ENCODE peak calls at places on chromosomes 3 and 15, in five cellular contexts. J, I, K, M and P are unnamed samples. For H3K4me1, the result is how much of the 10 kb centered on the place peaks cover.

GRCh38 chr15:90552162-90552928 is 22.6 kb downstream of the CRTC3 start:
- DNase-seq in J (no peak), I (no peak), K (no peak), M (no peak), P (no peak)

GRCh38 chr3:38730281-38730680 is 80.8 kb upstream of the SCN5A start:
- DNase-seq in J (no peak), I (no peak), K (no peak), M (no peak), P (no peak)

GRCh38 chr3:173688216-173688842 is 290.8 kb downstream of the NLGN1 start:
- DNase-seq in J (no peak), I (no peak), K (no peak), M (no peak), P (no peak)

GRCh38 chr3:161069441-161070251 is 35.5 kb downstream of the B3GALNT1 start:
- DNase-seq in J (no peak), I (no peak), K (no peak), M (no peak), P (no peak)

GRCh38 chr3:99808163-99808794 is 9.4 kb upstream of the CMSS1 start:
- DNase-seq in J (peak), I (no peak), K (no peak), M (peak), P (no peak)

GRCh38 chr3:126987129-126987528 is 4.2 kb downstream of the PLXNA1 start:
- DNase-seq in J (no peak), I (no peak), K (no peak), M (no peak), P (no peak)

GRCh38 chr3:20054549-20054987 is 14.3 kb downstream of the KAT2B start:
- DNase-seq in J (peak), I (no peak), K (no peak), M (peak), P (peak)

GRCh38 chr3:183688869-183689268 is 8.7 kb upstream of the YEATS2 start:
- DNase-seq in J (no peak), I (no peak), K (no peak), M (no peak), P (no peak)

GRCh38 chr3:193129607-193130006 is 111.4 kb upstream of the PLAAT1 start:
- DNase-seq in J (no peak), I (no peak), K (no peak), M (no peak), P (no peak)

GRCh38 chr15:52483712-52484111 is 45.0 kb downstream of the MYO5A start:
- DNase-seq in J (no peak), I (no peak), K (no peak), M (no peak), P (no peak)

GRCh38 chr15:100266166-100266565 is 75.6 kb downstream of the ADAMTS17 start:
- DNase-seq in J (peak), I (no peak), K (no peak), M (peak), P (no peak)

GRCh38 chr3:159458982-159459381 is 529.7 kb upstream of the IL12A start:
- DNase-seq in J (no peak), I (no peak), K (no peak), M (no peak), P (no peak)

GRCh38 chr15:84822774-84823579 is 5.8 kb downstream of the ALPK3 start:
- DNase-seq in J (no peak), I (peak), K (no peak), M (no peak), P (peak)

GRCh38 chr3:22959593-22959992 is 243.5 kb upstream of the UBE2E2 start:
- DNase-seq in J (no peak), I (no peak), K (no peak), M (no peak), P (no peak)

GRCh38 chr3:111761309-111761795 is 97.7 kb upstream of the PHLDB2 start:
- DNase-seq in J (no peak), I (no peak), K (no peak), M (no peak), P (no peak)

GRCh38 chr15:42686281-42686680 is 50.6 kb downstream of the CDAN1 start:
- DNase-seq in J (no peak), I (no peak), K (no peak), M (no peak), P (no peak)

GRCh38 chr15:90571063-90571541 is 41.4 kb downstream of the CRTC3 start:
- DNase-seq in J (no peak), I (no peak), K (peak), M (peak), P (peak)

GRCh38 chr15:45790325-45790943 is 155.6 kb downstream of the SQOR start:
- DNase-seq in J (peak), I (no peak), K (peak), M (peak), P (no peak)

GRCh38 chr15:25802285-25802830 is 60.8 kb downstream of the ATP10A start:
- DNase-seq in J (no peak), I (peak), K (no peak), M (no peak), P (no peak)

GRCh38 chr3:149460123-149460522 is 14.4 kb upstream of the TM4SF4 start:
- DNase-seq in J (no peak), I (no peak), K (peak), M (no peak), P (peak)

GRCh38 chr15:25441111-25441510 is 2.3 kb upstream of the UBE3A start:
- DNase-seq in J (no peak), I (no peak), K (no peak), M (no peak), P (no peak)

GRCh38 chr3:50550079-50550736 is 17.3 kb downstream of the C3orf18 start:
- DNase-seq in J (peak), I (peak), K (peak), M (peak), P (no peak)

GRCh38 chr3:14435175-14436011 is 33.0 kb downstream of the SLC6A6 start:
- DNase-seq in J (peak), I (peak), K (no peak), M (no peak), P (no peak)

GRCh38 chr3:170330366-170330765 is 27.1 kb upstream of the SKIL start:
- DNase-seq in J (peak), I (no peak), K (no peak), M (peak), P (no peak)

GRCh38 chr3:39318311-39318710 is 11.2 kb upstream of the CCR8 start:
- DNase-seq in J (no peak), I (no peak), K (no peak), M (peak), P (no peak)

DNA sequence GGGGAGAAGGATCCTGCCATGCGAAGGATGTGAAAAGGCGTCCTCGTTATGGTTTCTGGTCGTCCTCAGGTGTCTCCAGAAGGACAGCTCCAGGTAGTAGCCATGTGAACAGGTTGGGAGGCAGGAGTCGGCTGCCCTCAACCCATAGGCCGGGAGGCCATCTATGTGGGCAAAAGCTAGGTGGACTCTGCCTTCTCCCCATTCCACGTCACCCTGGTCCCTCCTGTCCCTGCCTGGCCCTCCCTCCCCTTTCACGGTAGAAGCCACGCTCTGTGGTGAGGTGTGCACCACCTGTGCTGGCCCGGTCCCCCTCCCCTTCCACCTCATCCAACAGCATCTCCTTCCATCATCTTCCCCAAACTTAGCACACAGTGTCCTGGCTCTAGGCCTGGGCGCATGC is 16.3 kb downstream of the ITIH3 start:
- DNase-seq in J (no peak), I (no peak), K (no peak), M (no peak), P (no peak)
- H3K27ac ChIP-seq in J (no peak), I (no peak), K (no peak), M (no peak), P (no peak)

GRCh38 chr3:154972951-154973350 is 107.2 kb upstream of the MME start:
- DNase-seq in J (no peak), I (no peak), K (no peak), M (no peak), P (no peak)

GRCh38 chr3:154979327-154979726 is 100.8 kb upstream of the MME start:
- DNase-seq in J (no peak), I (no peak), K (no peak), M (no peak), P (no peak)

GRCh38 chr3:154971771-154972326 is 108.3 kb upstream of the MME start:
- DNase-seq in J (no peak), I (no peak), K (no peak), M (no peak), P (no peak)

GRCh38 chr3:154973851-154974250 is 106.3 kb upstream of the MME start:
- DNase-seq in J (no peak), I (no peak), K (no peak), M (no peak), P (no peak)

DNA sequence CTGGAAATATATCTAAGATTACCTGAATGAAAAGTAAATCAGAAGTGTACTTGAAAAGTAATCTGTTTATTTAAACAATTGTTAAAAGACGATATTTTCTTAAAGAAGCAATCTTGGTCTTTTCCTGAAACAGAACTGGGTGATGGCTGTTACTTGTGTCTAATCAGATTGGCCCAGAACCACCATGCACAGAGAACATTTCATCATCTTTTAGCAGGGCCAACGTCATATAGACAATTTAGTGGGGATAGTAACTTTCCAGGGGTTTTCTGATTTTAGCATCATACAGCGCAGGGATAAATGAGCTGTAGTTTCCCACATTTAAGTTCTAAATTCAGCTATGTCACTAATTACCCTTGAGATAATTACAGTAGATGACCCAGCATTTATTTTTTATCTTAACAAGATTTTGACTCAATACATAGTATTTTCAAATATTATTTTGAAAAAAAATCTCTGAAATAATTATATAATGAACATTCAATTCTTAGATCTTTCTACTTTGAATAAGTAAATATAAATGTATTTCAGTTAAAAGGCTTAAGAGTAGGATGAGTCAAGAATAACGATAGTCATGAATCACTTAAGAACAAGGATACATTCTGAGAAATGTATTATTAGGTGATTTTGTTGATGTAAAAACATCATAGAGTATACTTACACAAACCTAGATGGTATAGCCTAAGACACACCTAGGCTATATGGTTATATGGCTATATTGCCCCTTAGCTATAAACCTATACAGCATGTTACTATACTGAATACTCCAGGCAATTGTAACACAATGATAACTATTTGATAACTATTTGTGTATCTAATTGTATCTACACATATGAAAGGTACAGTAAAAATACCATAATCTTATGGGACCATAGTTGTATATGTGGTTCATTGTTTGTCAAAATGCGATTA is 103.8 kb upstream of the MME start:
- DNase-seq in J (no peak), I (no peak), K (no peak), M (no peak), P (no peak)
- H3K4me1 ChIP-seq in J (under half), I (under half), K (under half), M (under half), P (under half)

DNA sequence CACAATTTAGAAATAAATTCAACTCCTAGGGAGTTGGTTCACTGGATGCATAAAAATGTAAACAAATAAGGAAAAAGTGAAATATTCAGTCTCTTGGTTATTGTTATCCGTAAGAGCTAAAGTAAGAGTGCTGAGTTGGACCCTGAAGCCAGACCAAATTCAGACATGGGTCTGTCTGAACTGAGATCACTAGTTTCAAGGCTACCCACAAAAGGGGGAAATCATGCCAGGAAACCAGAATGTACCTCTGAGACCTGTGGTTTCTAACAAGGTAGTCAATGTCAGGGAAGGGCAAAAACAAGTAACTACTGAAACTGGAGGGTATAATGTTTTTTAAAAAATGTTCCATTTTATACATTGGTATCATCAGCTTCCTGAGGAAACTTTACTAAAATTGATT is 35.2 kb upstream of the GOLGA6L2 start:
- DNase-seq in J (no peak), I (no peak), K (no peak), M (no peak), P (no peak)
- H3K27ac ChIP-seq in J (no peak), I (no peak), K (no peak), M (no peak), P (no peak)

GRCh38 chr3:195692781-195693427 is 27.9 kb upstream of the MUC20 start:
- DNase-seq in J (no peak), I (no peak), K (no peak), M (no peak), P (peak)

GRCh38 chr3:195693428-195694216 is 27.2 kb upstream of the MUC20 start:
- DNase-seq in J (no peak), I (no peak), K (no peak), M (no peak), P (no peak)

GRCh38 chr3:195692361-195692700 is 28.4 kb upstream of the MUC20 start:
- DNase-seq in J (no peak), I (no peak), K (no peak), M (no peak), P (no peak)

GRCh38 chr3:195696632-195697278 is 24.0 kb upstream of the MUC20 start:
- DNase-seq in J (no peak), I (no peak), K (no peak), M (no peak), P (no peak)

DNA sequence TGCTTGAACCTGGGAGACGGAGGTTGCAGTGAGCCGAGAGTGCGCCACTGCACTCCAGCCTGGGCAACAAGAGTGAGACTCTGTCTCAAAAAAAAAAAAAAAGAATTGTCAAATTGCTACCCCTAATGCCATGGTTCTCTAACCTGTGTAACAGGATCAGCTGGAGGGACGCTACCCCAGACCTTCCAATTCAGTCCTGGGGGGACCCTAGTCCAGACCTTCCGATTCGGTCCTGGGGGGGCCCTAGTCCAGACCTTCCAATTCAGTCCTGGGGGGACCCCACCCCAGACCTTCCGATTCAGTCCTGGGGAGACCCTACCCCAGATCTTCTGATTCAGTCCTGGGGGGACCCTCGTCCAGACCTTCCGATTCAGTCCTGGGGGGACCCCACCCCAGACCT is 29.8 kb upstream of the MUC20 start:
- DNase-seq in J (no peak), I (no peak), K (no peak), M (no peak), P (no peak)
- H3K4me1 ChIP-seq in J (under half), I (under half), K (under half), M (under half), P (under half)

GRCh38 chr3:129592362-129593150 is 13.9 kb downstream of the PLXND1 start:
- DNase-seq in J (no peak), I (peak), K (peak), M (peak), P (peak)
- H3K27ac ChIP-seq in J (peak), I (peak), K (peak), M (peak), P (peak)

DNA sequence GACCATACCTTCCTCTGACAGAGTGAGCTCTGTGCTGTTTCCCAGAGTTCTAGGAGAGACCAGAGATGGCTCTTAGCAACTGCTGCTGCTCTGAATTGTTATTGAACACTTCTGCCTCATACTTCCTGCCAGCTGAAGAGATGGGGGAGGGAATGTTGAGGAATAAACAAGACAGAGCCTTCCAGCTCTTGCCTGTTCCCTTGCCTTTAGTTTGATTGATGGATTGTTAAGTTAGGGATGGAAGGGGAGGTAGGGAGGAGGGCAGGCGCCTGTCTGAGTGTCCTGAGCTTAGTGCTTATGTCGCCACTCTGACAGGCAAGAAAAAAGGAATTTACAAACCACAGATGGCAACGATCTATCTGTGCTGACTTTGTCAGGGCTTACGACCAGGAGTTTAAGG is 42.8 kb downstream of the ZNF609 start:
- DNase-seq in J (no peak), I (no peak), K (no peak), M (no peak), P (no peak)
- H3K4me1 ChIP-seq in J (half or more), I (half or more), K (half or more), M (under half), P (under half)

GRCh38 chr3:53612508-53612907 is 118.1 kb downstream of the CACNA1D start:
- DNase-seq in J (no peak), I (no peak), K (no peak), M (no peak), P (no peak)
- H3K27ac ChIP-seq in J (no peak), I (no peak), K (no peak), M (no peak), P (no peak)

GRCh38 chr3:196057663-196058356 is 24.1 kb downstream of the TFRC start:
- DNase-seq in J (no peak), I (no peak), K (no peak), M (no peak), P (no peak)
- H3K4me1 ChIP-seq in J (under half), I (under half), K (under half), M (under half), P (under half)

GRCh38 chr3:158420654-158421396 is 150.2 kb upstream of the MLF1 start:
- DNase-seq in J (no peak), I (no peak), K (no peak), M (no peak), P (no peak)
- H3K27ac ChIP-seq in J (no peak), I (no peak), K (no peak), M (no peak), P (no peak)